ENCODE peak calls at places on chromosomes 16 and 17, in four cellular contexts. U is activated CD8-positive, alpha-beta memory T cell treated with anti-CD3 and anti-CD28 coated beads for 4 hours; D is germinal center; J is GM19239. K is an unnamed sample.

GRCh38 chr16:7405166-7405565 is 72.5 kb downstream of the RBFOX1 start:
- DNase-seq in U (no peak), D (no peak), J (no peak), K (no peak)

GRCh38 chr16:27127293-27127692 is 60.6 kb downstream of the C16orf82 start:
- DNase-seq in U (no peak), D (no peak), J (no peak), K (no peak)

GRCh38 chr16:76946879-76947278 is 244.1 kb upstream of the MON1B start:
- DNase-seq in U (no peak), D (no peak), J (no peak), K (no peak)

GRCh38 chr17:48056879-48057278 is 8.7 kb downstream of the NFE2L1 start:
- DNase-seq in U (no peak), D (no peak), J (no peak), K (no peak)

GRCh38 chr16:89638455-89638854 is 19.1 kb downstream of the CHMP1A start:
- DNase-seq in U (no peak), D (no peak), J (no peak), K (no peak)

GRCh38 chr17:48850792-48851325 is 20.0 kb downstream of the CALCOCO2 start:
- DNase-seq in U (no peak), D (no peak), J (no peak), K (no peak)

GRCh38 chr17:59872351-59872750 is 20.4 kb downstream of the TUBD1 start:
- DNase-seq in U (no peak), D (no peak), J (no peak), K (no peak)

GRCh38 chr17:71846561-71846960 is 274.3 kb upstream of the SOX9 start:
- DNase-seq in U (no peak), D (no peak), J (no peak), K (no peak)

GRCh38 chr17:2837147-2837561 is 40.9 kb downstream of the RAP1GAP2 start:
- DNase-seq in U (peak; percentile 27), D (peak; percentile 71), J (no peak), K (no peak)

GRCh38 chr17:10652984-10653680 is 4.0 kb downstream of the MYH3 start:
- DNase-seq in U (no peak), D (no peak), J (no peak), K (no peak)

GRCh38 chr16:1826691-1827573 is at the start of the genes FAHD1 and HAGH:
- DNase-seq in U (peak; percentile 75), D (peak; percentile 100), J (peak; percentile 99), K (peak; percentile 77)

GRCh38 chr17:28710948-28711722 is 553 bp downstream of the PROCA1 start:
- DNase-seq in U (peak; percentile 72), D (peak; percentile 92), J (peak; percentile 95), K (peak; percentile 75)

GRCh38 chr16:81335669-81336068 is 20.9 kb downstream of the GAN start:
- DNase-seq in U (no peak), D (no peak), J (no peak), K (no peak)

GRCh38 chr17:14276535-14277250 is 24.2 kb upstream of the HS3ST3B1 start:
- DNase-seq in U (no peak), D (no peak), J (no peak), K (no peak)

GRCh38 chr17:81681672-81682071 is 1.9 kb downstream of the ARL16 start:
- DNase-seq in U (no peak), D (no peak), J (no peak), K (no peak)

GRCh38 chr17:81217531-81217930 is 5.2 kb downstream of the CEP131 start:
- DNase-seq in U (no peak), D (no peak), J (no peak), K (no peak)

GRCh38 chr17:4721203-4722135 is 9.8 kb upstream of the MED11 start:
- DNase-seq in U (no peak), D (no peak), J (no peak), K (no peak)

GRCh38 chr16:55470533-55471371 is 8.2 kb upstream of the MMP2 start:
- DNase-seq in U (no peak), D (no peak), J (no peak), K (no peak)